ENCODE peak calls at places on chromosome 13, in ten cellular contexts. V, Q, O, G, M, T, B, P, W and F are unnamed samples.

GRCh38 chr13:30009411-30009810 is 159.0 kb upstream of the UBL3 start:
- DNase-seq in M (no peak), G (no peak), T (no peak), V (no peak), W (no peak), O (no peak), B (no peak), Q (no peak), P (no peak), F (no peak)

GRCh38 chr13:45564108-45564507 is 51.4 kb downstream of the ERICH6B start:
- DNase-seq in W (peak), B (peak), G (no peak), V (no peak), Q (no peak), T (peak), M (no peak), P (no peak), O (no peak), F (no peak)

GRCh38 chr13:88246239-88246638 is 575.1 kb downstream of the SLITRK5 start:
- DNase-seq in P (no peak), Q (no peak), W (no peak), T (no peak), B (no peak), O (no peak), V (no peak), G (no peak), M (no peak), F (no peak)

GRCh38 chr13:103386341-103386740 is 320.1 kb upstream of the SLC10A2 start:
- DNase-seq in O (no peak), B (no peak), W (peak), T (no peak), G (no peak), M (no peak), V (no peak), P (no peak), Q (no peak), F (no peak)

GRCh38 chr13:98482476-98483444 is 94.1 kb downstream of the STK24 start:
- DNase-seq in Q (no peak), V (peak), O (no peak), G (no peak), T (no peak), W (peak), M (no peak), P (no peak), B (no peak), F (peak)

GRCh38 chr13:95644611-95645052 is at the start of gene DZIP1:
- DNase-seq in B (no peak), V (no peak), O (peak), Q (no peak), P (peak), M (peak), G (peak), T (peak), W (peak), F (peak)

GRCh38 chr13:39765801-39766463 is 110.5 kb downstream of the COG6 start:
- DNase-seq in V (no peak), M (peak), Q (no peak), W (peak), G (no peak), P (no peak), O (no peak), B (no peak), T (no peak), F (no peak)

GRCh38 chr13:28415994-28416411 is 78.9 kb downstream of the FLT1 start:
- DNase-seq in T (no peak), O (no peak), V (no peak), M (no peak), P (no peak), G (no peak), W (no peak), Q (no peak), B (no peak), F (no peak)

GRCh38 chr13:99033814-99034213 is 56.0 kb upstream of the DOCK9 start:
- DNase-seq in W (peak), G (peak), O (no peak), P (no peak), M (no peak), V (no peak), B (no peak), Q (no peak), T (peak), F (no peak)

GRCh38 chr13:98303858-98304257 is 126.8 kb upstream of the RNF113B start:
- DNase-seq in T (no peak), Q (no peak), O (no peak), W (no peak), P (no peak), G (no peak), V (no peak), B (no peak), M (no peak), F (no peak)

GRCh38 chr13:95814494-95814893 is 137.6 kb downstream of the DNAJC3 start:
- DNase-seq in W (no peak), P (no peak), G (no peak), M (no peak), O (no peak), V (no peak), B (no peak), Q (no peak), T (no peak), F (no peak)

GRCh38 chr13:109336730-109337129 is 449.7 kb downstream of the IRS2 start:
- DNase-seq in T (peak), V (no peak), P (no peak), B (peak), M (no peak), W (peak), Q (no peak), O (no peak), G (no peak), F (peak)

GRCh38 chr13:23986619-23987018 is 89.3 kb upstream of the C1QTNF9B start:
- DNase-seq in T (peak), B (peak), G (no peak), O (no peak), V (no peak), W (peak), Q (no peak), P (no peak), M (no peak), F (peak)

GRCh38 chr13:40452741-40453665 is 213.4 kb downstream of the FOXO1 start:
- DNase-seq in V (no peak), Q (no peak), P (peak), W (peak), M (no peak), B (no peak), O (no peak), T (peak), G (no peak), F (no peak)

GRCh38 chr13:26348966-26349365 is 95.0 kb downstream of the CDK8 start:
- DNase-seq in B (no peak), M (no peak), W (no peak), Q (no peak), G (no peak), V (no peak), P (no peak), T (no peak), O (no peak), F (no peak)

GRCh38 chr13:99984463-99985242 is 3.1 kb downstream of the ZIC2 start:
- DNase-seq in V (no peak), M (peak), O (no peak), P (no peak), B (no peak), G (no peak), Q (no peak), W (peak), T (no peak), F (no peak)

GRCh38 chr13:57630661-57631606 is 610 bp upstream of the PCDH17 start:
- DNase-seq in P (no peak), O (no peak), B (no peak), Q (no peak), T (peak), W (no peak), M (no peak), G (no peak), V (no peak), F (no peak)

GRCh38 chr13:101785858-101786257 is 333.4 kb downstream of the ITGBL1 start:
- DNase-seq in V (no peak), M (peak), G (peak), T (peak), O (no peak), B (no peak), P (no peak), W (peak), Q (no peak), F (peak)
- TF ChIP-seq CTCF in V (peak), M (no peak), G (peak), T (peak), O (no peak), B (peak), P (peak), W (peak), Q (no peak), F (peak)

DNA sequence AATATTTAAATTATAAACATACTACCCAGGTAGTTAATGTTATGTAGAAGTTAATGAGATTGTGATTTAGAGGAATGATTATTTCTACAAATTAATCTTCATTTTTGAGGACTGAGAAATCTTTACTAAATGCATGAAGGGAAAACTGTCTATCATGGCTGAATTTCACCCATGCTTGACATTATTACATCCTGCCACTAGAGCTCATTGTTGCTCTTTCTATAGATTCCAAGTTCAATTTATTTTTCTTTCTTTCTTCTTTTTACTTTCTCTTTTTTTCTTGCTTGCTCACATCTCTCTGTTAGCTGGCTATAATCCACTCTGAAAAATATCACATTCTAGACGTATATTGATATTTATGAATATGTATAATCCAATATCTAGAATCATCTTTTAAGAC is 505.0 kb upstream of the KLHL1 start:
- DNase-seq in B (no peak), V (no peak), W (peak), G (no peak), P (no peak), O (no peak), Q (no peak), T (no peak), M (no peak), F (no peak)
- TF ChIP-seq CTCF in B (no peak), V (no peak), W (peak), G (no peak), P (peak), O (no peak), Q (no peak), T (peak), M (peak), F (no peak)

GRCh38 chr13:60384911-60385310 is 12.1 kb upstream of the TDRD3 start:
- DNase-seq in T (no peak), G (no peak), M (no peak), O (no peak), P (no peak), V (no peak), W (no peak), B (no peak), Q (no peak), F (no peak)

DNA sequence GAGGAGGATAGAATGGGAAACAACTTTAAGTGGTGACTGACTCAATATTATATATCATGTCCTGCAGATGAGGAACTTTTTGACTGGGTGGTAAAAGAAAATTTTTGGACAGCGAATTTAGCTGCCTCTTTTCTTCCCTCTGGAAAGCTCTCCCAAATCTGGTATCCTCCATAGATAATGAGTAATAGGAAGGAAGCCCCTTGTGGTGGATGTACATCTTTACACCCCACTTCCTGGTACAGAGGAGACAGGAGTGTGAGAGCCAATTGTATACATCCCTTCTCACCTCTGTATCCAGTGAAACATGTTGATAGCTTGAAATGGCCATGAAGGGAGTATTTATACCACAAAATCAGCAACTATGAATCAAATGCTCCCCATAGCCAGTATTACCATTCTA is 17.2 kb upstream of the TDRD3 start:
- DNase-seq in O (no peak), Q (no peak), W (no peak), G (no peak), M (no peak), P (no peak), B (no peak), V (no peak), T (no peak), F (no peak)
- TF ChIP-seq CTCF in O (no peak), Q (no peak), W (no peak), G (no peak), M (no peak), P (no peak), B (no peak), V (no peak), T (peak), F (no peak)

GRCh38 chr13:114313061-114313860 is 1.0 kb upstream of the CHAMP1 start:
- DNase-seq in W (no peak), M (no peak), Q (no peak), O (no peak), B (no peak), G (no peak), T (no peak), P (no peak), V (no peak), F (no peak)

GRCh38 chr13:114315074-114315785 is 927 bp downstream of the CHAMP1 start:
- DNase-seq in T (no peak), V (no peak), B (no peak), G (no peak), M (no peak), Q (no peak), O (no peak), W (no peak), P (no peak), F (no peak)

GRCh38 chr13:114311908-114312307 is 2.4 kb upstream of the CHAMP1 start:
- DNase-seq in O (no peak), T (no peak), Q (no peak), B (no peak), G (no peak), V (no peak), W (no peak), M (no peak), P (no peak), F (no peak)

GRCh38 chr13:114311387-114311786 is 2.9 kb upstream of the CHAMP1 start:
- DNase-seq in M (no peak), B (no peak), V (no peak), G (no peak), W (no peak), O (no peak), T (no peak), Q (no peak), P (no peak), F (no peak)

DNA sequence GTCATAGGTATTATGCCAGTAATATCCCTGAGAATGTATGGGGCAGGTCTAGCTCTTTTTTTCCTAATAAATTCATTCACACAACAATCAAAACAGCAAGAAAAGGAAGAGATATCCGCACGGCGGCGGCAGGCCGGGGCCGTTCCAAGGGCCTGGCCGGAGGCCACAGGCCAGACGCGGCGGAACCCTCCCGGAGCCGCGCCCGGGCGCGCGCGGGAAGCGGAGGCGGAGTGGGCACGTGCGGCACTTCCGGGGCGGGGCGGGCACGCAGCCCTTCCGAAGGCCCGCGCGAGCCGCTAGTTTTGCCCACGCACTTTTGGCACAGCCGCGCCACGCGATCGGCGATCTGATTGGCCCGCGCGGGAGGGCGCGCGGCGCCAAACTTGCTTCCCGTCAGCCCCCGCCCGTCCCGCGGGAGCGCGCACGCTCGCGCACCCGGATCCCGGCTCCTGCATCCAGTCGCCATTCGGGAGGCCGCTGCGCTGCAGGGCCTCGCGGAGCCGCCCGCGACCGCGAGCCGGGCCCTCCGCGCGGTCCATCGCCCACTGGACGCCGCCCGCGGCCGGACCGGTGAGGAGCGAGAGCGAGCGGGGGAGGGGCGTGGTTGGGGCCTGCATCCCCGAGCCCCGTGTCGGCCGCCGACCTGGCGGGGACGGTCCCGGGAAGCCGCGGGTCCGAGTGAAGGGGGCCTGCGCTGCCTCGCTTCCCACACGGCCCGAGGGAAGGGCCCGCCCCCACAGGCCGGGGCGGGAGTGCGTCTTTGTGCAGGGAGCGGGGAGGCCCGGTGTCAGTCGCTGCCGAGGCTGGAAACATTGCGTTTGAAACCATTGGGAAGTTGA is at the start of gene CHAMP1:
- DNase-seq in B (peak), O (peak), P (peak), G (peak), Q (peak), V (peak), W (peak), M (peak), T (peak), F (peak)
- TF ChIP-seq CTCF in B (no peak), O (peak), P (no peak), G (no peak), Q (no peak), V (no peak), W (no peak), M (no peak), T (peak), F (no peak)

GRCh38 chr13:50805805-50806204 is 37.7 kb downstream of the DLEU7 start:
- DNase-seq in T (no peak), M (no peak), B (no peak), O (no peak), P (no peak), G (no peak), W (peak), Q (no peak), V (no peak), F (no peak)
- TF ChIP-seq CTCF in T (peak), M (no peak), B (no peak), O (no peak), P (peak), G (no peak), W (no peak), Q (no peak), V (no peak), F (no peak)

GRCh38 chr13:73173160-73173905 is 114.5 kb downstream of the KLF5 start:
- DNase-seq in B (no peak), W (no peak), Q (no peak), G (no peak), O (no peak), V (no peak), T (no peak), P (no peak), M (no peak), F (no peak)

GRCh38 chr13:73174521-73175010 is 115.8 kb downstream of the KLF5 start:
- DNase-seq in T (no peak), V (no peak), M (no peak), P (no peak), Q (no peak), O (no peak), G (no peak), W (no peak), B (no peak), F (no peak)

GRCh38 chr13:73171242-73171641 is 112.4 kb downstream of the KLF5 start:
- DNase-seq in P (no peak), Q (no peak), B (no peak), T (no peak), M (no peak), V (no peak), W (no peak), G (no peak), O (no peak), F (no peak)

GRCh38 chr13:73169971-73170370 is 111.2 kb downstream of the KLF5 start:
- DNase-seq in V (no peak), M (no peak), G (no peak), B (no peak), O (no peak), Q (no peak), P (no peak), T (no peak), W (no peak), F (no peak)

DNA sequence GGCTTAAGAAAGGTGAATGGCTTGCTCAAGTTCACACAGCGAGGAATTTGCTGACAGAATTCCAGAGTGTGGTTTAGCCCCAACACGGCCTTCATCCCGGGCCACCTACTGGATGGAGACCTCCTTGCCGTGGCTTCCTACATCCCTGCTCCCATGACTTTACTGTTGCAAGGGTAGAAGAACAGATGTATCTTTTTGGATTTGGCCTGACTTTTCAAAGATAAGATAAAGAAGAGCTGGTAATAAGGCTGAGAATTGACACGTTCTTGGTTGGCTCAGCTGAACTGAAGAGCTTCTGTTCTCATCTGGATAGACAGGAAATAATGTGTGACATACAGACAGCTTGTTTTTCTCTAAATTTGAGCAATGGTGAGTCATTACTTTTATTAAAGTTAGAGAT is 113.1 kb downstream of the KLF5 start:
- DNase-seq in O (no peak), T (peak), M (no peak), B (no peak), V (no peak), G (no peak), W (peak), P (no peak), Q (no peak), F (no peak)
- TF ChIP-seq CTCF in O (no peak), T (peak), M (no peak), B (peak), V (no peak), G (no peak), W (peak), P (no peak), Q (no peak), F (no peak)